ENCODE peak calls at places on chromosomes 6 and 20, in eight cellular contexts. J is CD4-positive, CD25-positive, alpha-beta regulatory T cell; X is AG04450; A is H7; I is tibial artery; R is adipocyte; M is hepatocyte; N is stomach. B is an unnamed sample. For H3K27me3, the result is how much of the 10 kb centered on the place peaks cover.

GRCh38 chr6:48098923-48099322 is 12.1 kb downstream of the PTCHD4 start:
- DNase-seq in R (peak), N (no peak), A (no peak), I (no peak), X (no peak), M (no peak), J (no peak), B (no peak)

GRCh38 chr20:38764563-38765355 is 16.5 kb downstream of the ACTR5 start:
- DNase-seq in J (peak), I (peak), A (no peak), M (peak), X (peak), R (peak), N (peak), B (peak)

GRCh38 chr6:158257781-158258180 is 54.5 kb upstream of the TULP4 start:
- DNase-seq in A (no peak), I (no peak), R (no peak), M (no peak), N (no peak), X (no peak), J (no peak), B (no peak)

GRCh38 chr6:55666811-55667210 is 87.8 kb upstream of the HMGCLL1 start:
- DNase-seq in R (no peak), J (no peak), A (no peak), X (no peak), M (peak), I (no peak), N (no peak), B (no peak)

GRCh38 chr20:34578040-34578439 is 19.5 kb downstream of the MAP1LC3A start:
- DNase-seq in A (no peak), J (no peak), I (peak), X (no peak), R (peak), N (no peak), M (no peak), B (no peak)

GRCh38 chr6:3240595-3240994 is 13.1 kb upstream of the TUBB2B start:
- DNase-seq in J (no peak), X (no peak), M (no peak), N (no peak), I (no peak), R (no peak), A (no peak), B (no peak)

GRCh38 chr6:91711518-91711917 is 1124.6 kb upstream of the MAP3K7 start:
- DNase-seq in X (no peak), N (no peak), M (no peak), A (no peak), J (no peak), I (no peak), R (no peak), B (no peak)

GRCh38 chr6:94956910-94957309 is 620.4 kb upstream of the MANEA start:
- DNase-seq in N (no peak), I (no peak), R (no peak), J (no peak), M (no peak), A (no peak), X (no peak), B (no peak)

GRCh38 chr6:111417181-111417585 is 65.8 kb downstream of the REV3L start:
- DNase-seq in X (no peak), R (peak), M (no peak), A (no peak), I (no peak), J (no peak), N (no peak), B (no peak)

GRCh38 chr6:53044071-53044470 is 21.1 kb upstream of the FBXO9 start:
- DNase-seq in M (peak), N (no peak), R (peak), I (no peak), J (no peak), X (no peak), A (no peak), B (no peak)

GRCh38 chr20:50658804-50659380 is 32.5 kb downstream of the RIPOR3 start:
- DNase-seq in R (no peak), M (no peak), A (no peak), I (no peak), X (no peak), N (peak), J (no peak), B (no peak)

GRCh38 chr6:153028963-153029362 is 26.5 kb upstream of the MTRF1L start:
- DNase-seq in I (no peak), N (no peak), J (no peak), A (no peak), X (no peak), R (no peak), M (no peak), B (no peak)

GRCh38 chr6:125884656-125885055 is 71.9 kb upstream of the HINT3 start:
- DNase-seq in M (no peak), J (no peak), R (no peak), I (no peak), X (no peak), A (no peak), N (no peak), B (no peak)

GRCh38 chr6:119187596-119187995 is 109.1 kb upstream of the FAM184A start:
- DNase-seq in N (no peak), R (no peak), M (no peak), A (peak), J (no peak), I (no peak), X (no peak), B (no peak)

GRCh38 chr6:3841711-3842565 is 7.2 kb upstream of the FAM50B start:
- DNase-seq in M (no peak), J (no peak), I (no peak), X (no peak), R (peak), A (peak), N (no peak), B (peak)

GRCh38 chr20:19995220-19995863 is 21.8 kb upstream of the NAA20 start:
- DNase-seq in J (peak), R (peak), N (no peak), X (no peak), M (peak), I (no peak), A (peak), B (no peak)

GRCh38 chr20:34567885-34568865 is 9.7 kb downstream of the MAP1LC3A start:
- DNase-seq in N (no peak), R (no peak), I (no peak), J (no peak), X (no peak), A (no peak), M (no peak), B (no peak)

GRCh38 chr6:119077643-119078448 is 618 bp downstream of the FAM184A start:
- DNase-seq in M (peak), N (peak), R (peak), A (peak), J (peak), I (peak), X (no peak), B (no peak)

GRCh38 chr6:121682666-121683065 is 247.2 kb downstream of the GJA1 start:
- DNase-seq in I (no peak), N (no peak), J (no peak), A (no peak), X (no peak), M (no peak), R (no peak), B (no peak)

GRCh38 chr6:37700266-37700973 is 2.7 kb upstream of the MDGA1 start:
- DNase-seq in J (no peak), X (no peak), I (no peak), R (no peak), N (no peak), M (no peak), A (no peak), B (no peak)

GRCh38 chr6:106670236-106670635 is 40.9 kb downstream of the QRSL1 start:
- DNase-seq in N (no peak), R (no peak), J (no peak), M (no peak), I (no peak), A (no peak), X (no peak), B (no peak)

GRCh38 chr6:142946924-142947701 is 2.1 kb upstream of the HIVEP2 start:
- DNase-seq in N (peak), I (peak), X (no peak), A (peak), J (peak), R (peak), M (peak), B (no peak)

GRCh38 chr6:41584668-41585205 is 38.6 kb downstream of the FOXP4 start:
- DNase-seq in M (peak), A (peak), I (no peak), J (no peak), R (no peak), N (peak), X (no peak), B (no peak)

GRCh38 chr6:170136541-170137175 is 154.2 kb downstream of the DLL1 start:
- DNase-seq in R (no peak), J (no peak), X (no peak), M (no peak), A (peak), I (peak), N (no peak), B (no peak)

GRCh38 chr20:50372770-50373088 is 137.5 kb upstream of the PTPN1 start:
- DNase-seq in M (peak), A (no peak), R (no peak), N (no peak), J (no peak), I (no peak), X (no peak), B (no peak)

GRCh38 chr20:44967207-44967807 is 995 bp downstream of the STK4 start:
- DNase-seq in I (no peak), M (no peak), N (no peak), X (no peak), J (peak), R (no peak), A (no peak), B (no peak)

GRCh38 chr20:1860446-1860845 is 34.8 kb upstream of the SIRPA start:
- DNase-seq in N (no peak), M (no peak), R (peak), J (no peak), X (no peak), I (no peak), A (no peak), B (no peak)

GRCh38 chr20:44745560-44746366 is at the start of gene KCNK15:
- DNase-seq in X (no peak), J (peak), A (peak), I (peak), R (peak), N (peak), M (peak), B (no peak)

GRCh38 chr6:2477723-2478122 is 232.3 kb upstream of the GMDS start:
- DNase-seq in I (no peak), R (no peak), X (no peak), A (no peak), N (no peak), M (no peak), J (no peak), B (no peak)

GRCh38 chr20:12358655-12359009 is 440.9 kb downstream of the BTBD3 start:
- DNase-seq in N (no peak), X (no peak), A (no peak), J (no peak), R (no peak), M (no peak), I (no peak), B (no peak)

GRCh38 chr6:71463061-71463460 is 174.4 kb downstream of the OGFRL1 start:
- DNase-seq in X (no peak), M (no peak), N (no peak), A (no peak), I (no peak), J (no peak), R (peak), B (no peak)

GRCh38 chr6:155648301-155648700 is 192.7 kb upstream of the NOX3 start:
- DNase-seq in X (no peak), N (no peak), A (no peak), R (no peak), J (no peak), I (no peak), M (no peak), B (no peak)

GRCh38 chr6:155641603-155642002 is 186.0 kb upstream of the NOX3 start:
- DNase-seq in J (no peak), N (no peak), A (no peak), R (no peak), X (no peak), M (no peak), I (no peak), B (no peak)

GRCh38 chr6:155647354-155647753 is 191.7 kb upstream of the NOX3 start:
- DNase-seq in M (no peak), J (no peak), R (peak), A (no peak), N (no peak), X (no peak), I (no peak), B (no peak)

GRCh38 chr6:155645328-155645727 is 189.7 kb upstream of the NOX3 start:
- DNase-seq in N (no peak), J (no peak), M (no peak), X (no peak), I (no peak), A (no peak), R (no peak), B (peak)

DNA sequence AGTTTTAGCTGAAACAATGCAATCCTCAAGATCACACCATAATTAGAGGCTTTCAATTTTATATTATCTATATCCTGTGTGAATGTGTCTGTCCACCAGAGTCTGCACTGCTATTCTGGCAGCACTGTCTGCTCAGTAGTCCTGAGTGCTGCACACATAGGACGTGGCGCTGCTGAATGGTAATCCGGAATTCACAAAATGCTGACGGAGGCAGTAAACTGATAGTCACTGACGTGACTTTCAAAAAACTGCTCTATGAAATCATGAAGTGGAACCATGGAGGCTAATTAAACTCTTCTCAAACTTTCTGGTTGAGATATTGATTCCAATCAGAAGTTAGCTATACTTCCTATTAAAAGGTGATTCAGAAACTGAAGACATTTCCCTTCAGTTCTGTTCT is 190.8 kb upstream of the NOX3 start:
- DNase-seq in X (no peak), R (no peak), M (peak), J (no peak), I (no peak), N (no peak), A (no peak), B (no peak)
- H3K4me3 ChIP-seq in X (no peak), R (no peak), M (no peak), J (no peak), I (no peak), N (no peak), A (no peak), B (no peak)

DNA sequence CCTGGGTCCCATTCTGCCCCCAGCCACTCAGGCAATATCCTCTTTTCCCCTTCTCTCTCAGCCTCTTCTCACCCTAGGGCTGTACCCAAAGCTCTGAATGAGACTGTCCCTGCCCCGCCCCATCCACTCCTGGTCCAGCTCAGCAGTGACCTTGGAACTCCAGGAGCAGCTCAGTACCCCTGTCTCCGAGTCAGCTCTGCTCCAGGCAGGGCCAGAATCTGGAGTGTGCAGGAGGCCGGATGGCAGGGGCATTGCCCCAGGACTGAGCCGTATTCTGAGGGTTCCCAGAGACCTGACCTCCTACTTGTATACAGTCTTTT is 2.0 kb upstream of the RAET1G start:
- DNase-seq in M (no peak), X (no peak), R (no peak), I (no peak), A (peak), N (no peak), J (no peak), B (no peak)
- H3K27me3 ChIP-seq in M (half or more), X (under half), R (under half), I (under half), A (half or more), N (half or more), J (under half), B (under half)

DNA sequence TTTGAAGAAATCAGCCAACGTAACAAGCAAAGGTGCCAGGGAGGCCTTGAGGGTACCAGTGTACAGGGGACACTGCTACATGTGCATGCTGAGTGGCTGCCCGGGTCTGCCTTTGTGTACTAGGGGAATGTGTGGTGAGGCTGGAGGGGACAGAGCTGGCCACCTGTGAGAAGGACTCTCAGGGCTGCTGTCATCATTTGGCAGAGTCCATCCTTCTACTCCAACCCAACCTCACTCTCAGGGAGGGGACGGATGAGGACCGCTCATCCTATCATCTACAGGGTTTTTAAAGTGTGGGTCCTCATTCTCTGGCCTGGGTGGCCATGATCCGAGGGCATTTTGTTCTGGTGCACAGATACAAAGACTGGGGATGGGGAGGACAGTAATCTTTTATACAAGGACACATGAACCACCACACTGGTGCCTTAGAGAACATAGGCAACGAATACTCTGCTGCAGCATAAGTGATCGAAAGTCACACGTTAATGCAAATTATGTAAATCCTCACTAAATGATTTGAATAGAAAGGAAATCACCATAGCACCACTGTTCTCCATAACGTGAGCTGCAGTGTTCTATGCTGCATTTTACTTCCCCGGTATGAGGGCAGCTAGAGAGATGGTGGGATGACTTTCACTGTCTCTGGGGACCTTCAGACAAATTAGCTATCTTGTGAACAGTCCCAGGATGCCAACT is 181.4 kb downstream of the GMPR start:
- DNase-seq in R (no peak), M (no peak), N (no peak), X (no peak), I (no peak), A (no peak), J (peak), B (no peak)
- H3K4me3 ChIP-seq in R (no peak), M (no peak), N (no peak), X (no peak), I (no peak), A (no peak), J (peak), B (no peak)

GRCh38 chr20:32456869-32457421 is 98.8 kb downstream of the ASXL1 start:
- DNase-seq in N (peak), A (peak), X (no peak), M (peak), R (peak), J (no peak), I (no peak), B (no peak)

GRCh38 chr20:32458061-32458836 is 100.1 kb downstream of the ASXL1 start:
- DNase-seq in A (peak), M (no peak), I (no peak), J (no peak), N (no peak), R (no peak), X (no peak), B (no peak)

GRCh38 chr20:32455901-32456701 is 98.0 kb downstream of the ASXL1 start:
- DNase-seq in M (no peak), I (no peak), X (no peak), R (no peak), A (no peak), N (no peak), J (no peak), B (no peak)

GRCh38 chr20:32458837-32459220 is 100.7 kb downstream of the ASXL1 start:
- DNase-seq in X (no peak), A (no peak), J (no peak), R (no peak), M (no peak), I (no peak), N (no peak), B (no peak)

DNA sequence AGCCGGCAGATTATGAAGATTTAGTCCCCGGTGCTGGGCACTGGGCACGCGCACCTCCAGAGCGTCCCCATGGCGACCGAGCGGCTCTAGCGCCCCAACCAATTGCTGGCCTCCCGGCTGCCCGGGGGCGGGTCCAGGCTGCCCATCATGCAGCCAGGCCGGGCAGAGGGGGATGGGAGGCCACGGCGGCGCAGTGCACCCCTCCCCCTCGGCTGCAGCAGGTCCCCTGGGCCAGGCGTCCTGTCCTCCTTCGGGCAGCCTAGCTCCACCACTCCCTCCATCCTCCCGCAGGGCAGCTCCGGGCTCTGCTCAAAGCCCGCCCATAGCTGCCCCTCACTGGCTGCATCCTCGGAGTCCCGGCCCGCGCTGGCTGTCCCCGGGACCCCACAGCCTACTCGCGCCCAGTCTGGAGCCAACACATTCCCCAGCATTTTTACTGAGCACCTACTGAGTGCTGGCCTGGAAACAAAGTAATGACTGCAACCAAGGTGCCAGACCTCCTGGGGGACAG is 99.4 kb downstream of the ASXL1 start:
- DNase-seq in I (no peak), M (peak), R (peak), N (peak), A (peak), J (no peak), X (no peak), B (no peak)
- H3K27me3 ChIP-seq in I (under half), M (under half), R (under half), N (under half), A (under half), J (under half), X (under half), B (under half)

DNA sequence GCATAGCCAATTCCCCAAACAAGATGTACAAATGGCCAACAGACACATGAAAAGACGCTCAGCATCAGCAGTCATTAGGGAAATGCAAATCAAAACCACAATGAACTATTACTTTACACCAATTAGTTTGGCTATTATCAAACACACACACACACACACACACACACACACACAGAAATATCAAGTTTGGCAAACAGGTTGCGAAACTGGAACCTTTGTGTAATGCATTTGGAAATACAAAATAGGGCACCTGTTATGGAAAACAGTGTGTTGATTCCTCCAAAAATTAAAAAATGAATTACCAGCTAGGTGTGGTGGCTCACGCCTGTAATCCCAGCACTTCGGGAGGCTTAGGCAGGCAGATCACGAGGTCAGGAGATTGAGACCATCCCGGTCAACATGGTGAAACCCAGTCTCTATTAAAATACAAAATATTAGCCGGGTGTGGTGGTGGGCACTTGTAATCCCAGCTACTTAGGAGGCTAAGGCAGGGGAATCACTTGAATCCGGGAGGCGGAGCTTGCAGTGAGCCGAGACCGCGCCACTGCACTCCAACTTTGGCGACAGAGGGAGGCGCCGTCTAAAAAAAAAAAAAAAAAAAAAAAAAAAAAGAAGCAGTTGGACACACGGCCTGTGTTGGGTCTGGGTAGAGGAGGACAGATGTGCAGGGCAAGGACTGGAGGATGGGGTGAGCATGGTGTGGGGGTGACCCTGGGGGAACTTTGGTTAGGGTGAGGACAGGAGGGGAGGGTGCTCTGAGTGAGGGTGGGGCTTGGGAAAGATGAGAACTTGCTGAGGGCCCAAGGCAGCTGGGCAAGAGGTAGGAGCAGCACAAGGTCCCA is 23.8 kb downstream of the HLA-F start:
- DNase-seq in M (no peak), J (no peak), R (no peak), I (no peak), N (no peak), X (no peak), A (no peak), B (no peak)
- H3K4me3 ChIP-seq in M (no peak), J (no peak), R (no peak), I (peak), N (no peak), X (no peak), A (no peak), B (no peak)

GRCh38 chr6:32852844-32853540 is 512 bp downstream of the TAP1 start:
- DNase-seq in N (peak), J (peak), M (peak), I (peak), A (peak), R (peak), X (no peak), B (no peak)
- H3K27me3 ChIP-seq in N (under half), J (under half), M (under half), I (under half), A (half or more), R (under half), X (under half), B (under half)

B was measured in BJ.